ENCODE peak calls at places on chromosome 16, in five cellular contexts. W is GM23248; N is hepatocyte; T is pancreas; X is CD8-positive, alpha-beta T cell. O is an unnamed sample.

GRCh38 chr16:75697571-75697970 is 3.7 kb downstream of the DUXB start:
- DNase-seq in W (no peak), N (no peak), X (no peak), T (no peak), O (no peak)

GRCh38 chr16:10920726-10921427 is 21.4 kb downstream of the DEXI start:
- DNase-seq in X (no peak), T (no peak), W (peak; percentile 28), N (no peak), O (no peak)

GRCh38 chr16:28845173-28846079 is 722 bp downstream of the TUFM start:
- DNase-seq in N (peak; percentile 69), T (no peak), W (peak; percentile 68), X (no peak), O (no peak)

GRCh38 chr16:71210-71539 is 1.3 kb downstream of the RHBDF1 start:
- DNase-seq in X (no peak), W (no peak), T (no peak), N (no peak), O (no peak)

GRCh38 chr16:54359086-54359485 is 72.5 kb upstream of the IRX3 start:
- DNase-seq in W (no peak), X (no peak), T (no peak), N (no peak), O (no peak)

GRCh38 chr16:68429081-68429740 is 19.1 kb downstream of the SMPD3 start:
- DNase-seq in N (no peak), W (no peak), X (no peak), T (no peak), O (no peak)

GRCh38 chr16:74622005-74622404 is 15.1 kb upstream of the GLG1 start:
- DNase-seq in T (no peak), N (no peak), X (no peak), W (no peak), O (no peak)

GRCh38 chr16:31382485-31383161 is 10.5 kb upstream of the ITGAD start:
- DNase-seq in T (peak; percentile 87), N (peak; percentile 77), X (peak; percentile 81), W (peak; percentile 77), O (peak; percentile 94)

GRCh38 chr16:3152273-3153076 is 17.6 kb downstream of the ZNF213 start:
- DNase-seq in N (peak; percentile 91), T (peak; percentile 90), W (peak; percentile 87), X (peak; percentile 87), O (peak; percentile 98)

GRCh38 chr16:54926166-54926838 is 4.4 kb upstream of the IRX5 start:
- DNase-seq in W (peak; percentile 87), X (no peak), N (no peak), T (no peak), O (no peak)

GRCh38 chr16:79762217-79762616 is 161.7 kb upstream of the MAF start:
- DNase-seq in X (no peak), N (no peak), T (no peak), W (no peak), O (no peak)

GRCh38 chr16:49036126-49036525 is 245.5 kb downstream of the CBLN1 start:
- DNase-seq in T (no peak), W (no peak), N (no peak), X (no peak), O (peak; percentile 66)

GRCh38 chr16:11085025-11085485 is 140.7 kb downstream of the CLEC16A start:
- DNase-seq in W (no peak), T (no peak), X (no peak), N (no peak), O (no peak)

GRCh38 chr16:69143116-69143515 is 10.7 kb downstream of the UTP4 start:
- DNase-seq in T (no peak), W (peak; percentile 12), X (no peak), N (peak; percentile 11), O (no peak)

GRCh38 chr16:12449795-12450194 is 353.9 kb downstream of the CPPED1 start:
- DNase-seq in N (no peak), W (peak; percentile 32), X (no peak), T (no peak), O (no peak)

GRCh38 chr16:3049921-3050481 is 3.6 kb downstream of the MMP25 start:
- DNase-seq in T (no peak), W (no peak), X (no peak), N (no peak), O (no peak)

GRCh38 chr16:12082207-12082606 is 105.7 kb downstream of the SNX29 start:
- DNase-seq in T (peak; percentile 15), N (no peak), W (no peak), X (no peak), O (no peak)

GRCh38 chr16:882256-882655 is 81.7 kb upstream of the GNG13 start:
- DNase-seq in T (no peak), X (no peak), W (no peak), N (no peak), O (no peak)

GRCh38 chr16:51953541-51953940 is 593.4 kb downstream of the TOX3 start:
- DNase-seq in X (no peak), T (no peak), N (no peak), W (no peak), O (no peak)

GRCh38 chr16:87369796-87370719 is 13.5 kb downstream of the FBXO31 start:
- DNase-seq in T (no peak), X (no peak), N (no peak), W (no peak), O (no peak)

GRCh38 chr16:57128787-57129389 is 36.5 kb downstream of the CPNE2 start:
- DNase-seq in W (no peak), T (no peak), X (peak; percentile 76), N (no peak), O (no peak)

GRCh38 chr16:79097781-79098180 is 502.8 kb downstream of the MAF start:
- DNase-seq in N (peak; percentile 9), W (no peak), T (no peak), X (no peak), O (no peak)

GRCh38 chr16:966035-966434 is 4.7 kb downstream of the LMF1 start:
- DNase-seq in W (no peak), N (no peak), T (no peak), X (no peak), O (no peak)

GRCh38 chr16:72261127-72261526 is 89.2 kb upstream of the PMFBP1 start:
- DNase-seq in W (no peak), X (no peak), T (no peak), N (no peak), O (no peak)

GRCh38 chr16:74309789-74310781 is 13.5 kb downstream of the PSMD7 start:
- DNase-seq in W (peak; percentile 70), T (no peak), X (no peak), N (peak; percentile 58), O (no peak)

GRCh38 chr16:70653406-70653805 is 7.0 kb downstream of the IL34 start:
- DNase-seq in X (no peak), W (no peak), N (no peak), T (no peak), O (no peak)

GRCh38 chr16:54921229-54921824 is 9.3 kb upstream of the IRX5 start:
- DNase-seq in X (no peak), N (no peak), W (peak; percentile 72), T (no peak), O (no peak)

GRCh38 chr16:87012954-87013938 is 303.9 kb downstream of the C16orf95 start:
- DNase-seq in X (no peak), N (no peak), W (no peak), T (no peak), O (no peak)

GRCh38 chr16:81515281-81515680 is 70.7 kb downstream of the CMIP start:
- DNase-seq in N (no peak), X (no peak), W (no peak), T (peak; percentile 35), O (no peak)
- H3K27ac ChIP-seq in N (no peak overlapping the region), X (no peak overlapping the region), W (no peak overlapping the region), T (no peak overlapping the region), O (no peak overlapping the region)

DNA sequence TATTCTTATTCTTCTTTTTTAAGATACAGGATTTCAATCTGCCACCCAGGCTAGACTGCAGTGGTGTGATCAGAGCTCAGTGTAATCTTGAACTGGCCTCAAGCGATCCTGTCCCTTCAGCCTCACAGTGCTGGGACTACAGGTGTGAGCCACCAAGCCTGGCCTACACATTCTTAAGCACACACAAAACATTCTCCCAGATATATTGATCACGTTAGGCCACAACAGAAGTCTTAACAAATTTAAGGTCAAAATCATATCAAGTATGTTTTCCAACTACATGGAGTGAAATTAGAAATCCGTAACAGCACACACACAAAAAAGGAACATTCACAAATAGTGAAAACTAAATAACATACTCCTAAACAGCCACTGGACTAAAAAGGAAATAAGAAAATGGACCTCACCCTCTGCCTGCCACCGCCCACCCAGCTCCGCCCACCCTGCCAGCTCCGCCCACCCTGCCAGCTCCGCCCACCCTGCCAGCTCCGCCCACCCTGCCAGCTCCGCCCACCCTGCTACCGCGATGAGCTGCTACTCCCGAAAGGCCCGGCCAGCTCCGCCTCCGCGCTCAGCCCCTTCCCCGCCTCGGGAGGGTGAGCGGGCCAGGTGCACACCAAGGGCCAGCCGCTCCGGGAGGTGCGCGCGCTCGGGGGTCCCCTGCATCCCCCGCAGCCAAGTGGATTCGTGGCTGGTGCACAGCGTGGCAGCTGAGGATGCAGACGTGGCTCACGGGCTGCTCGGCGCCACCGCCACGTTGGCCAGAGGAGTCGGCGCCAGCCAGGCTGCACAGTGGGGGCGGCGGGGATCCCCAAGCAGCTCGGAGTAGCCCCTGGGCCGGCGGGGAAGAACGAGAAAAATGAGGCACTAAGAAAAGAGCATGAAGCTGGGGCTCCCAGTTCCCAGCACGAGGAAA is 41.2 kb downstream of the C16orf87 start:
- DNase-seq in W (peak; percentile 80), X (peak; percentile 85), N (peak; percentile 78), T (peak; percentile 93), O (no peak)
- H3K4me3 ChIP-seq in W (peak overlapping the region; percentile 79), X (peak overlapping the region; percentile 62), N (peak overlapping the region; percentile 47), T (peak overlapping the region; percentile 78), O (peak overlapping the region; percentile 69)

DNA sequence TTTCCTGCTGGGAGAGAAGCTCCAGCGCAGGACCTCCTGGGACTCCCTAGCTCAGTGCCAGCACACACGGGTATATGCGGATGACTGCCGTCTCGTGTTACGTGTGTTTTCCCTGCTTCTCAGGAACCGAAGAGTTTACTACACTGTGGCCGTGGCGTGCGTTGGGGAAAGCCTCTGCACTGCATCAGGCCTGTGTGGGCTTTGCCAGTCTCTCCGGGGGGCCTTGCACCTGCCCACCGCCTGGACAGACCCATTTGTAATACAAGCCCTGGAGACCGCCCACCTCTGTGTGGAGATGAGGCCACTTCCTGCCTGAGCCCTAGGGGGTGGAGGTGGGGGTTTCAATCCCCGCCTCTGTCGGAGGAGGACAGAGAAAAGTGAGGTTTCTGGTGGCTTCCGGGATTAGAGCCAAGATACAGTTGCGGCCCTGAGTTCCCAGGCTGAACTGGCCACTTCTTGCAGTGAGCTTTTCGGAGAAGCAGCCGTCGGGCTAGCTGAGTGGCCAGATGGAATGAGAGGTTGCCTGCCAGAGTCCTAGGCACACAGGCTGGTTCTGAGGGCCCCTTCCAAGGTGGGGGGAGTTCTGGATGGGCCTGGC is 43.4 kb upstream of the GSE1 start:
- DNase-seq in W (peak; percentile 47), X (peak; percentile 74), T (no peak), N (no peak), O (no peak)
- H3K27ac ChIP-seq in W (no peak overlapping the region), X (peak overlapping the region; percentile 34), T (peak overlapping the region; percentile 76), N (peak overlapping the region; percentile 39), O (no peak overlapping the region)

GRCh38 chr16:63938661-63939060 is 1183.2 kb downstream of the CDH11 start:
- DNase-seq in W (no peak), T (no peak), N (no peak), X (no peak), O (no peak)
- H3K4me3 ChIP-seq in W (no peak overlapping the region), T (no peak overlapping the region), N (no peak overlapping the region), X (no peak overlapping the region), O (no peak overlapping the region)